ENCODE peak calls at places on chromosome 6, in nine cellular contexts. One of them, this sample, is unnamed.
A peak's percentile ranks its signal among the peaks of the same experiment; 100 is the strongest.

GRCh38 chr6:167676000-167676665 is 150.6 kb upstream of the AFDN start:
- DNase-seq in Peyer's patch: no peak
- DNase-seq in pancreas: peak; percentile 63
- DNase-seq in IMR-90: no peak
- DNase-seq in CD8-positive, alpha-beta T cell: no peak
- DNase-seq in HepG2: peak; percentile 99
- DNase-seq in A549: no peak
- DNase-seq in brain microvascular endothelial cell: no peak
- DNase-seq in left lung: no peak
- DNase-seq in this sample: no peak

GRCh38 chr6:29617782-29618557 is 15.0 kb downstream of the GABBR1 start:
- DNase-seq in A549: peak; percentile 15
- DNase-seq in CD8-positive, alpha-beta T cell: no peak
- DNase-seq in Peyer's patch: no peak
- DNase-seq in left lung: no peak
- DNase-seq in HepG2: no peak
- DNase-seq in pancreas: no peak
- DNase-seq in brain microvascular endothelial cell: no peak
- DNase-seq in IMR-90: no peak
- DNase-seq in this sample: no peak

GRCh38 chr6:12173670-12174069 is 116.5 kb upstream of the EDN1 start:
- DNase-seq in HepG2: no peak
- DNase-seq in Peyer's patch: no peak
- DNase-seq in pancreas: no peak
- DNase-seq in CD8-positive, alpha-beta T cell: no peak
- DNase-seq in brain microvascular endothelial cell: no peak
- DNase-seq in IMR-90: no peak
- DNase-seq in left lung: no peak
- DNase-seq in A549: no peak
- DNase-seq in this sample: no peak

GRCh38 chr6:111663692-111664564 is 58.2 kb upstream of the TRAF3IP2 start:
- DNase-seq in IMR-90: peak; percentile 38
- DNase-seq in CD8-positive, alpha-beta T cell: no peak
- DNase-seq in Peyer's patch: no peak
- DNase-seq in HepG2: no peak
- DNase-seq in pancreas: no peak
- DNase-seq in brain microvascular endothelial cell: no peak
- DNase-seq in A549: no peak
- DNase-seq in left lung: peak; percentile 48
- DNase-seq in this sample: peak; percentile 57

GRCh38 chr6:53869964-53870363 is 75.2 kb downstream of the LRRC1 start:
- DNase-seq in pancreas: no peak
- DNase-seq in brain microvascular endothelial cell: no peak
- DNase-seq in HepG2: no peak
- DNase-seq in left lung: no peak
- DNase-seq in CD8-positive, alpha-beta T cell: no peak
- DNase-seq in IMR-90: no peak
- DNase-seq in A549: no peak
- DNase-seq in Peyer's patch: no peak
- DNase-seq in this sample: no peak

GRCh38 chr6:129416337-129416990 is 293.5 kb downstream of the ARHGAP18 start:
- DNase-seq in brain microvascular endothelial cell: no peak
- DNase-seq in IMR-90: no peak
- DNase-seq in left lung: no peak
- DNase-seq in HepG2: no peak
- DNase-seq in Peyer's patch: no peak
- DNase-seq in pancreas: peak; percentile 42
- DNase-seq in A549: no peak
- DNase-seq in CD8-positive, alpha-beta T cell: no peak
- DNase-seq in this sample: no peak

GRCh38 chr6:169328112-169328801 is 74.6 kb upstream of the THBS2 start:
- DNase-seq in A549: no peak
- DNase-seq in brain microvascular endothelial cell: peak; percentile 68
- DNase-seq in left lung: no peak
- DNase-seq in Peyer's patch: no peak
- DNase-seq in IMR-90: peak; percentile 85
- DNase-seq in pancreas: no peak
- DNase-seq in CD8-positive, alpha-beta T cell: no peak
- DNase-seq in HepG2: no peak
- DNase-seq in this sample: no peak

GRCh38 chr6:52985228-52985627 is 9.9 kb downstream of the GSTA4 start:
- DNase-seq in A549: no peak
- DNase-seq in left lung: no peak
- DNase-seq in brain microvascular endothelial cell: no peak
- DNase-seq in HepG2: no peak
- DNase-seq in CD8-positive, alpha-beta T cell: no peak
- DNase-seq in IMR-90: no peak
- DNase-seq in Peyer's patch: no peak
- DNase-seq in pancreas: no peak
- DNase-seq in this sample: no peak

GRCh38 chr6:89999154-89999553 is 104.9 kb downstream of the GJA10 start:
- DNase-seq in IMR-90: peak; percentile 23
- DNase-seq in brain microvascular endothelial cell: no peak
- DNase-seq in HepG2: no peak
- DNase-seq in Peyer's patch: no peak
- DNase-seq in A549: no peak
- DNase-seq in CD8-positive, alpha-beta T cell: no peak
- DNase-seq in pancreas: no peak
- DNase-seq in left lung: peak; percentile 42
- DNase-seq in this sample: no peak

GRCh38 chr6:5167501-5167900 is 82.4 kb downstream of the PPP1R3G start:
- DNase-seq in HepG2: no peak
- DNase-seq in brain microvascular endothelial cell: no peak
- DNase-seq in pancreas: no peak
- DNase-seq in Peyer's patch: no peak
- DNase-seq in A549: no peak
- DNase-seq in IMR-90: peak; percentile 81
- DNase-seq in CD8-positive, alpha-beta T cell: no peak
- DNase-seq in left lung: no peak
- DNase-seq in this sample: no peak

GRCh38 chr6:16033214-16033613 is 95.7 kb upstream of the MYLIP start:
- DNase-seq in left lung: no peak
- DNase-seq in Peyer's patch: no peak
- DNase-seq in pancreas: no peak
- DNase-seq in HepG2: no peak
- DNase-seq in A549: no peak
- DNase-seq in CD8-positive, alpha-beta T cell: no peak
- DNase-seq in brain microvascular endothelial cell: no peak
- DNase-seq in IMR-90: no peak
- DNase-seq in this sample: no peak

GRCh38 chr6:17845598-17845997 is 138.9 kb upstream of the NUP153 start:
- DNase-seq in CD8-positive, alpha-beta T cell: no peak
- DNase-seq in IMR-90: no peak
- DNase-seq in left lung: no peak
- DNase-seq in HepG2: no peak
- DNase-seq in A549: no peak
- DNase-seq in brain microvascular endothelial cell: no peak
- DNase-seq in Peyer's patch: no peak
- DNase-seq in pancreas: no peak
- DNase-seq in this sample: no peak

GRCh38 chr6:100880149-100880900 is 804 bp downstream of the ASCC3 start:
- DNase-seq in pancreas: no peak
- DNase-seq in CD8-positive, alpha-beta T cell: no peak
- DNase-seq in brain microvascular endothelial cell: peak; percentile 9
- DNase-seq in left lung: no peak
- DNase-seq in HepG2: peak; percentile 20
- DNase-seq in Peyer's patch: no peak
- DNase-seq in IMR-90: peak; percentile 25
- DNase-seq in A549: no peak
- DNase-seq in this sample: no peak

GRCh38 chr6:40999498-41000070 is 39.4 kb downstream of the UNC5CL start:
- DNase-seq in brain microvascular endothelial cell: no peak
- DNase-seq in Peyer's patch: peak; percentile 29
- DNase-seq in left lung: peak; percentile 70
- DNase-seq in A549: peak; percentile 53
- DNase-seq in CD8-positive, alpha-beta T cell: no peak
- DNase-seq in pancreas: no peak
- DNase-seq in HepG2: peak; percentile 80
- DNase-seq in IMR-90: peak; percentile 32
- DNase-seq in this sample: peak; percentile 66
- TF ChIP-seq CTCF in brain microvascular endothelial cell: peak; percentile 55
- TF ChIP-seq CTCF in Peyer's patch: no peak
- TF ChIP-seq CTCF in left lung: peak; percentile 29
- TF ChIP-seq CTCF in A549: peak; percentile 41
- TF ChIP-seq CTCF in CD8-positive, alpha-beta T cell: no peak
- TF ChIP-seq CTCF in pancreas: peak; percentile 22
- TF ChIP-seq CTCF in HepG2: peak; percentile 89
- TF ChIP-seq CTCF in IMR-90: peak; percentile 32
- TF ChIP-seq CTCF in this sample: peak; percentile 40

DNA sequence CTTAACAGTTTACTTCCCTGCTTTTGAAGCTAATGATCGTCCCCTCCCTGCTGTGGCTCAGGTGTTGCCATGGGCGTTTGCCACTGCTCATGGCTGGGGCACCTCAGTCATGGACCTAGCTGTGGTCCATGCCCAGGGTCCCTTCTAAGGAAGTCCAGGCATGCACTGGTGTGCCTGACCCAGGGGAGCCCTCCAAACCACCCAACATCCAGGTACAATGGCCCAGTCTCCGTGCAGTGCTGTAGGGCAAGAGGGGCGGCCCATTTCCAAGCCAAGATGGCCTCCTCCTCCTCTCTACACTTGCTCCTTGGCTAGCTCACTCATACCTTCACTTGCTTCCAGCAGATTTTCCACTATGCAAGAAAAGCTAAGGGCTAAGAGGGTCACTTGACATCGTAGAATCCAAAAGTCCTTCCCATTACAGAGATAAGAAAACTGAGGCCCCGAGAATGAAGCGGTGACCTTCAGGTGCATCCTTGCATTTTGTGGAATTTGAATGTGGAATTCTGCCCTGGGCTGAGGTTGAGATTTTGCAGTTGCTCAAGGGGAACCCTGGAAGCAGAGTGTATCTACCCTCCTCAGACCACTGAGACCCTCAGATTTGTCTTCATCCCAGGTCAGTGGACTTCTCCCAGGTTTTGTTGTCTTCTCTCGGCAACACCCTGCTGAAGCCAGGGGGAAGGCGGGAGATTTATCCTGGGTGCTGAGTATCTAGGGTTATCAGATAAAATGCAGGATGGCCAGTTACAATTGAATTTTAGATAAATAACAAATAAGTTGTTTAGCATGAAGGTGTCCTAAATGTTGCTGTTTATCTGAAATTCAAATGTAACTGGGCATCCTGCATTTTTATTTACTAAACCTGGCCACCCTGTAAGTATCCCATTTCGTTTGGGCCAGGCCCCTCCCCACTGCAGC is 42.7 kb downstream of the FGD2 start:
- DNase-seq in A549: no peak
- DNase-seq in brain microvascular endothelial cell: no peak
- DNase-seq in CD8-positive, alpha-beta T cell: no peak
- DNase-seq in Peyer's patch: no peak
- DNase-seq in left lung: no peak
- DNase-seq in HepG2: no peak
- DNase-seq in pancreas: no peak
- DNase-seq in IMR-90: no peak
- DNase-seq in this sample: no peak
- H3K27ac ChIP-seq in A549: no peak overlapping the region
- H3K27ac ChIP-seq in brain microvascular endothelial cell: no peak overlapping the region
- H3K27ac ChIP-seq in CD8-positive, alpha-beta T cell: peak overlapping the region; percentile 59
- H3K27ac ChIP-seq in Peyer's patch: no peak overlapping the region
- H3K27ac ChIP-seq in left lung: peak overlapping the region; percentile 96
- H3K27ac ChIP-seq in HepG2: no peak overlapping the region
- H3K27ac ChIP-seq in pancreas: peak overlapping the region; percentile 54
- H3K27ac ChIP-seq in IMR-90: no peak overlapping the region
- H3K27ac ChIP-seq in this sample: no peak overlapping the region

GRCh38 chr6:95815389-95816056 is 200.3 kb upstream of the FUT9 start:
- DNase-seq in IMR-90: no peak
- DNase-seq in brain microvascular endothelial cell: no peak
- DNase-seq in CD8-positive, alpha-beta T cell: no peak
- DNase-seq in left lung: no peak
- DNase-seq in A549: no peak
- DNase-seq in Peyer's patch: no peak
- DNase-seq in pancreas: no peak
- DNase-seq in HepG2: peak; percentile 99
- DNase-seq in this sample: no peak

GRCh38 chr6:95819461-95819860 is 196.3 kb upstream of the FUT9 start:
- DNase-seq in A549: no peak
- DNase-seq in CD8-positive, alpha-beta T cell: no peak
- DNase-seq in left lung: no peak
- DNase-seq in Peyer's patch: no peak
- DNase-seq in HepG2: no peak
- DNase-seq in IMR-90: no peak
- DNase-seq in brain microvascular endothelial cell: no peak
- DNase-seq in pancreas: no peak
- DNase-seq in this sample: no peak

GRCh38 chr6:95819939-95820338 is 195.8 kb upstream of the FUT9 start:
- DNase-seq in CD8-positive, alpha-beta T cell: no peak
- DNase-seq in IMR-90: no peak
- DNase-seq in left lung: no peak
- DNase-seq in pancreas: no peak
- DNase-seq in A549: no peak
- DNase-seq in Peyer's patch: no peak
- DNase-seq in HepG2: no peak
- DNase-seq in brain microvascular endothelial cell: no peak
- DNase-seq in this sample: no peak
- TF ChIP-seq CTCF in CD8-positive, alpha-beta T cell: no peak
- TF ChIP-seq CTCF in IMR-90: no peak
- TF ChIP-seq CTCF in left lung: no peak
- TF ChIP-seq CTCF in pancreas: no peak
- TF ChIP-seq CTCF in A549: no peak
- TF ChIP-seq CTCF in Peyer's patch: peak; percentile 14
- TF ChIP-seq CTCF in HepG2: peak; percentile 20
- TF ChIP-seq CTCF in brain microvascular endothelial cell: no peak
- TF ChIP-seq CTCF in this sample: no peak

GRCh38 chr6:1190361-1190760 is 121.5 kb upstream of the FOXQ1 start:
- DNase-seq in CD8-positive, alpha-beta T cell: no peak
- DNase-seq in brain microvascular endothelial cell: peak; percentile 72
- DNase-seq in HepG2: peak; percentile 79
- DNase-seq in left lung: no peak
- DNase-seq in IMR-90: peak; percentile 95
- DNase-seq in A549: peak; percentile 7
- DNase-seq in Peyer's patch: no peak
- DNase-seq in pancreas: no peak
- DNase-seq in this sample: no peak
- H3K27ac ChIP-seq in CD8-positive, alpha-beta T cell: no peak overlapping the region
- H3K27ac ChIP-seq in brain microvascular endothelial cell: no peak overlapping the region
- H3K27ac ChIP-seq in HepG2: no peak overlapping the region
- H3K27ac ChIP-seq in left lung: no peak overlapping the region
- H3K27ac ChIP-seq in IMR-90: peak overlapping the region; percentile 81
- H3K27ac ChIP-seq in A549: no peak overlapping the region
- H3K27ac ChIP-seq in Peyer's patch: no peak overlapping the region
- H3K27ac ChIP-seq in pancreas: no peak overlapping the region
- H3K27ac ChIP-seq in this sample: no peak overlapping the region

DNA sequence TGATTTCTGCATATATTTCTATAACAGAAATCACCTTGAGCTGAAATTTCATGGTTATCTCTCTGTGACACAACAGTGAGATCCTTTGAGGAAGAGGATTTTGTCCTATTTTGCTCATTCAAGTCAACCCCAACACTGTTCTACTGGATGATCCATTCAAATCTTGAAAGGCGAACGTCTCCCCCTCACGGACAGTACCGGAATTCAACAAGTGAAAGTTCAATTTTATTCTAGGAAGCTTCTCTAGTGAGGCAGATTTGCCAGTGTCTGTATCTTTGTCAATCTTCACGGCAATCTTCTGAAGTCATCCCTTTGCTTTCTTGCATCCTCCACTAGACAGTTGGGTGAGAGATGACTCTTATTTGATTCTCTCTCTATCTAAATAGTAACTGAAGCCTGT is 91.7 kb upstream of the PDE7B start:
- DNase-seq in pancreas: no peak
- DNase-seq in brain microvascular endothelial cell: peak; percentile 20
- DNase-seq in CD8-positive, alpha-beta T cell: no peak
- DNase-seq in Peyer's patch: no peak
- DNase-seq in IMR-90: peak; percentile 41
- DNase-seq in left lung: no peak
- DNase-seq in HepG2: peak; percentile 24
- DNase-seq in A549: peak; percentile 10
- DNase-seq in this sample: no peak
- TF ChIP-seq CTCF in pancreas: no peak
- TF ChIP-seq CTCF in brain microvascular endothelial cell: peak; percentile 16
- TF ChIP-seq CTCF in CD8-positive, alpha-beta T cell: no peak
- TF ChIP-seq CTCF in Peyer's patch: no peak
- TF ChIP-seq CTCF in IMR-90: peak; percentile 49
- TF ChIP-seq CTCF in left lung: no peak
- TF ChIP-seq CTCF in HepG2: peak; percentile 47
- TF ChIP-seq CTCF in A549: peak; percentile 26
- TF ChIP-seq CTCF in this sample: no peak